ENCODE peak calls at places on chromosomes 13 and 19, in ten cellular contexts. One of them, this sample, is unnamed. For H3K27me3, the result is how much of the 10 kb centered on the place peaks cover.

GRCh38 chr19:5288347-5288739 is 52.3 kb downstream of the PTPRS start:
- ATAC-seq in HepG2: no peak
- ATAC-seq in upper lobe of right lung: no peak
- ATAC-seq in aorta: no peak
- ATAC-seq in left lung: no peak
- ATAC-seq in gastrocnemius medialis: peak
- ATAC-seq in CD8-positive, alpha-beta T cell: no peak
- ATAC-seq in body of pancreas: peak
- ATAC-seq in thoracic aorta: no peak
- ATAC-seq in upper lobe of left lung: no peak
- ATAC-seq in this sample: no peak

GRCh38 chr19:30718728-30719127 is 346.5 kb downstream of the ZNF536 start:
- ATAC-seq in HepG2: no peak
- ATAC-seq in upper lobe of right lung: peak
- ATAC-seq in aorta: no peak
- ATAC-seq in left lung: peak
- ATAC-seq in gastrocnemius medialis: no peak
- ATAC-seq in CD8-positive, alpha-beta T cell: no peak
- ATAC-seq in body of pancreas: peak
- ATAC-seq in thoracic aorta: no peak
- ATAC-seq in upper lobe of left lung: no peak
- ATAC-seq in this sample: no peak

GRCh38 chr13:52026246-52026626 is 1.7 kb downstream of the UTP14C start:
- ATAC-seq in HepG2: peak
- ATAC-seq in upper lobe of right lung: no peak
- ATAC-seq in aorta: no peak
- ATAC-seq in left lung: no peak
- ATAC-seq in gastrocnemius medialis: no peak
- ATAC-seq in CD8-positive, alpha-beta T cell: no peak
- ATAC-seq in body of pancreas: no peak
- ATAC-seq in thoracic aorta: no peak
- ATAC-seq in upper lobe of left lung: no peak
- ATAC-seq in this sample: no peak

GRCh38 chr19:3136684-3137055 is 837 bp downstream of the GNA15 start:
- ATAC-seq in HepG2: no peak
- ATAC-seq in upper lobe of right lung: peak
- ATAC-seq in aorta: no peak
- ATAC-seq in left lung: peak
- ATAC-seq in gastrocnemius medialis: no peak
- ATAC-seq in CD8-positive, alpha-beta T cell: no peak
- ATAC-seq in body of pancreas: no peak
- ATAC-seq in thoracic aorta: no peak
- ATAC-seq in upper lobe of left lung: peak
- ATAC-seq in this sample: no peak

GRCh38 chr19:20482721-20483120 is 82.9 kb downstream of the ZNF737 start:
- ATAC-seq in HepG2: no peak
- ATAC-seq in upper lobe of right lung: no peak
- ATAC-seq in aorta: no peak
- ATAC-seq in left lung: no peak
- ATAC-seq in gastrocnemius medialis: no peak
- ATAC-seq in CD8-positive, alpha-beta T cell: no peak
- ATAC-seq in body of pancreas: no peak
- ATAC-seq in thoracic aorta: no peak
- ATAC-seq in upper lobe of left lung: no peak
- ATAC-seq in this sample: no peak

GRCh38 chr19:8148410-8149231 is 771 bp downstream of the FBN3 start:
- ATAC-seq in HepG2: peak
- ATAC-seq in upper lobe of right lung: peak
- ATAC-seq in aorta: no peak
- ATAC-seq in left lung: peak
- ATAC-seq in gastrocnemius medialis: no peak
- ATAC-seq in CD8-positive, alpha-beta T cell: no peak
- ATAC-seq in body of pancreas: peak
- ATAC-seq in thoracic aorta: no peak
- ATAC-seq in upper lobe of left lung: peak
- ATAC-seq in this sample: no peak

GRCh38 chr13:48648446-48648845 is 5.3 kb upstream of the CYSLTR2 start:
- ATAC-seq in HepG2: no peak
- ATAC-seq in upper lobe of right lung: no peak
- ATAC-seq in aorta: no peak
- ATAC-seq in left lung: no peak
- ATAC-seq in gastrocnemius medialis: no peak
- ATAC-seq in CD8-positive, alpha-beta T cell: no peak
- ATAC-seq in body of pancreas: no peak
- ATAC-seq in thoracic aorta: no peak
- ATAC-seq in upper lobe of left lung: no peak
- ATAC-seq in this sample: no peak

GRCh38 chr13:51315658-51316057 is 23.8 kb upstream of the SERPINE3 start:
- ATAC-seq in HepG2: no peak
- ATAC-seq in upper lobe of right lung: no peak
- ATAC-seq in aorta: no peak
- ATAC-seq in left lung: no peak
- ATAC-seq in gastrocnemius medialis: no peak
- ATAC-seq in CD8-positive, alpha-beta T cell: no peak
- ATAC-seq in body of pancreas: no peak
- ATAC-seq in thoracic aorta: no peak
- ATAC-seq in upper lobe of left lung: no peak
- ATAC-seq in this sample: no peak

GRCh38 chr13:28027607-28028364 is 39.3 kb upstream of the URAD start:
- ATAC-seq in HepG2: no peak
- ATAC-seq in upper lobe of right lung: no peak
- ATAC-seq in aorta: no peak
- ATAC-seq in left lung: no peak
- ATAC-seq in gastrocnemius medialis: no peak
- ATAC-seq in CD8-positive, alpha-beta T cell: peak
- ATAC-seq in body of pancreas: no peak
- ATAC-seq in thoracic aorta: no peak
- ATAC-seq in upper lobe of left lung: no peak
- ATAC-seq in this sample: no peak

GRCh38 chr19:3456925-3457530 is 23.3 kb downstream of the SMIM24 start:
- ATAC-seq in HepG2: no peak
- ATAC-seq in upper lobe of right lung: no peak
- ATAC-seq in aorta: no peak
- ATAC-seq in left lung: no peak
- ATAC-seq in gastrocnemius medialis: no peak
- ATAC-seq in CD8-positive, alpha-beta T cell: no peak
- ATAC-seq in body of pancreas: no peak
- ATAC-seq in thoracic aorta: no peak
- ATAC-seq in upper lobe of left lung: no peak
- ATAC-seq in this sample: no peak

DNA sequence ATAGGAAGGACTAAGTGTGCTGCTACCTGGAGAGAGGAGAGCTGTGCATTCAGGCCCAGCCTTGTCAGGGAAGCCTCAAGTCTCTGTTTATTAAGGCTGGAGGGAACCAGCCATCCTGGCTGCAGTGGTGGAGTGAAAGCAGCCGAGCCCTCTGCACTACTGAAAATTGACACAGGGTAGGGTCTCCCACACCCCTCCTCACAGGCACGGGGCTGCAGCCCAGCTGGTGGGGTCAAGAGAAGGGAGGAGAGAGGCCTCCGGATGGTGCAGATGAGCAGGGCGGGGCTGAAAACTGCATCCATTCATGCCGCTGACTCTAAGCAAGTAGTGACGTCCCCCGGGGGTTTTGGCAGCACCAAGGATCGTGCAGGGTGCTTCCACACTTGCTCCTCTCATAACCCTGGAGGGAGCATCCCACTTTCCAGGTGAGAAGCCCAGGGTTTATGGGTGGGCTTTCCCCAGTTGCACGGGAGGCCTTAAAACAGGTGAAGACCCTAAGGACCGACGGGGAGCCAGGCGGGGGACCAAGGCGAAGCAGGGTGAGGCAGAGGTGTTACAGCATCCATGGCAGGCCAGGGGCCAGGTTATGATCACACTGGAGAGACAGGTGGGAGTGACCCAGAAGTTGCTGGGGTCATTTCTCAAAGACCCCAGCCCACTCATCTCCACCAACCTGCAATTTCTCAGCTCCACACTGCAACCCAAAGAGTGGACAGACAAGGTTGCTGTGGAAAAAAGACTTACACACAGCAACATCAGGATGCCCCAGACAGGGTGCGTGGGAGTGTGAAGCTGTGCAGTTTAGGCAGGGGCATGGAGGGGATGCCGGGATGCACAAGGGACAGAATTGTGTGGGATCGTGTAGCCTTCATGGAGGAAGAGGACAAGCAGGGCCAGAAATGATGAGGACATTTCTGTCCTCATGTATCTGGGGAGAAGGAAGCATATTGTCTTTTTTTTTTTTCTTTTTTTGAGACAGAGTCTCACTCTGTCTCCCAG is 36.8 kb downstream of the VSTM2B start:
- ATAC-seq in HepG2: no peak
- ATAC-seq in upper lobe of right lung: peak
- ATAC-seq in aorta: no peak
- ATAC-seq in left lung: no peak
- ATAC-seq in gastrocnemius medialis: no peak
- ATAC-seq in CD8-positive, alpha-beta T cell: no peak
- ATAC-seq in body of pancreas: no peak
- ATAC-seq in thoracic aorta: no peak
- ATAC-seq in upper lobe of left lung: no peak
- ATAC-seq in this sample: no peak
- H3K27me3 ChIP-seq in HepG2: under half
- H3K27me3 ChIP-seq in upper lobe of right lung: under half
- H3K27me3 ChIP-seq in aorta: under half
- H3K27me3 ChIP-seq in left lung: under half
- H3K27me3 ChIP-seq in gastrocnemius medialis: under half
- H3K27me3 ChIP-seq in CD8-positive, alpha-beta T cell: under half
- H3K27me3 ChIP-seq in body of pancreas: under half
- H3K27me3 ChIP-seq in thoracic aorta: under half
- H3K27me3 ChIP-seq in upper lobe of left lung: under half
- H3K27me3 ChIP-seq in this sample: half or more

DNA sequence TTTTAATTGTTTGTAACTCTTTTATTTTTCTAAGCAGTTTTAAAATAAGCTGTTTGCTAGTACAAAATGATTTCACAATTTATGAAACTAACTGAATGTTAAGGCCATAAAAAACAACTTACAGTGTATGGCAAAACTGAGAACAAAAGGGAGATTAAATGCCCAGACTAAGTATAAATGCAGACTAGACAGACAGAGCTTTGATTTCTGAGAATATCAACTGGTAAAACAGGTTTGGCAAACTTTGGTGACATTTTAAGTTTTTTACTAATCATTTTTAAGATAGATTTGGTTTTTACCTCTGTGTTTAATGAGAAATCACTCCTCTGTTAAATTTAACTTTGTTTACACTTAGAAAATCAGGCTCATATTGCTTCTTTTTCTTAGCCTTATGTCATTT is 127.5 kb upstream of the KLF5 start:
- ATAC-seq in HepG2: no peak
- ATAC-seq in upper lobe of right lung: no peak
- ATAC-seq in aorta: no peak
- ATAC-seq in left lung: no peak
- ATAC-seq in gastrocnemius medialis: no peak
- ATAC-seq in CD8-positive, alpha-beta T cell: no peak
- ATAC-seq in body of pancreas: no peak
- ATAC-seq in thoracic aorta: no peak
- ATAC-seq in upper lobe of left lung: no peak
- ATAC-seq in this sample: no peak
- H3K4me3 ChIP-seq in HepG2: no peak
- H3K4me3 ChIP-seq in upper lobe of right lung: no peak
- H3K4me3 ChIP-seq in aorta: no peak
- H3K4me3 ChIP-seq in left lung: no peak
- H3K4me3 ChIP-seq in gastrocnemius medialis: no peak
- H3K4me3 ChIP-seq in CD8-positive, alpha-beta T cell: no peak
- H3K4me3 ChIP-seq in body of pancreas: no peak
- H3K4me3 ChIP-seq in thoracic aorta: peak
- H3K4me3 ChIP-seq in upper lobe of left lung: no peak
- H3K4me3 ChIP-seq in this sample: no peak

DNA sequence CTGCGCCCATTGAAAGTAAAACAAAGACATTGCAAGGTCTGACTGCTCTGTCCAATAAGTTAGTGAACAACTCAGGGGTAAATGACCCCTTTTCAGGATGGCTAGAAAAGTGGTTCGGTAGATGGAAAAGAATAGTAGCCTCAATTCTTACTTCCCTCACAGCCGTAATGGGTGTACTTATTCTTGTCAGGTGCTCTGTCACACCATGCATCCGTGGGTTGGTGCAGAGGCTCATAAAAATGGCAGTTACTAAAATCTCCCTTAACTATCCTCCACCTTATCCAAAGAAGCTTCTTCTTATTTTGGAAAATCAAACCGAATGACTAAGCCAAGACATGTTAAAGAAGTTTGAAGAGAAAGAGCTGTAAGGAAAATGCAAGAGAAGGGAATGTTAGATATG is 31.4 kb upstream of the ZNF83 start:
- ATAC-seq in HepG2: no peak
- ATAC-seq in upper lobe of right lung: no peak
- ATAC-seq in aorta: no peak
- ATAC-seq in left lung: no peak
- ATAC-seq in gastrocnemius medialis: no peak
- ATAC-seq in CD8-positive, alpha-beta T cell: no peak
- ATAC-seq in body of pancreas: no peak
- ATAC-seq in thoracic aorta: no peak
- ATAC-seq in upper lobe of left lung: no peak
- ATAC-seq in this sample: no peak
- H3K27ac ChIP-seq in HepG2: no peak
- H3K27ac ChIP-seq in upper lobe of right lung: no peak
- H3K27ac ChIP-seq in aorta: no peak
- H3K27ac ChIP-seq in left lung: no peak
- H3K27ac ChIP-seq in gastrocnemius medialis: no peak
- H3K27ac ChIP-seq in CD8-positive, alpha-beta T cell: no peak
- H3K27ac ChIP-seq in body of pancreas: no peak
- H3K27ac ChIP-seq in thoracic aorta: no peak
- H3K27ac ChIP-seq in upper lobe of left lung: no peak
- H3K27ac ChIP-seq in this sample: no peak

GRCh38 chr13:94661396-94661795 is 50.9 kb downstream of the SOX21 start:
- ATAC-seq in HepG2: no peak
- ATAC-seq in upper lobe of right lung: no peak
- ATAC-seq in aorta: no peak
- ATAC-seq in left lung: no peak
- ATAC-seq in gastrocnemius medialis: no peak
- ATAC-seq in CD8-positive, alpha-beta T cell: no peak
- ATAC-seq in body of pancreas: no peak
- ATAC-seq in thoracic aorta: no peak
- ATAC-seq in upper lobe of left lung: no peak
- ATAC-seq in this sample: no peak

GRCh38 chr13:94667190-94667589 is 45.2 kb downstream of the SOX21 start:
- ATAC-seq in HepG2: no peak
- ATAC-seq in upper lobe of right lung: no peak
- ATAC-seq in aorta: no peak
- ATAC-seq in left lung: no peak
- ATAC-seq in gastrocnemius medialis: no peak
- ATAC-seq in CD8-positive, alpha-beta T cell: no peak
- ATAC-seq in body of pancreas: no peak
- ATAC-seq in thoracic aorta: no peak
- ATAC-seq in upper lobe of left lung: no peak
- ATAC-seq in this sample: no peak

GRCh38 chr13:94662274-94662945 is 49.9 kb downstream of the SOX21 start:
- ATAC-seq in HepG2: no peak
- ATAC-seq in upper lobe of right lung: no peak
- ATAC-seq in aorta: no peak
- ATAC-seq in left lung: no peak
- ATAC-seq in gastrocnemius medialis: no peak
- ATAC-seq in CD8-positive, alpha-beta T cell: no peak
- ATAC-seq in body of pancreas: no peak
- ATAC-seq in thoracic aorta: no peak
- ATAC-seq in upper lobe of left lung: no peak
- ATAC-seq in this sample: no peak

GRCh38 chr13:94664889-94665288 is 47.5 kb downstream of the SOX21 start:
- ATAC-seq in HepG2: no peak
- ATAC-seq in upper lobe of right lung: no peak
- ATAC-seq in aorta: no peak
- ATAC-seq in left lung: no peak
- ATAC-seq in gastrocnemius medialis: no peak
- ATAC-seq in CD8-positive, alpha-beta T cell: no peak
- ATAC-seq in body of pancreas: no peak
- ATAC-seq in thoracic aorta: no peak
- ATAC-seq in upper lobe of left lung: no peak
- ATAC-seq in this sample: no peak

GRCh38 chr13:94666065-94666464 is 46.3 kb downstream of the SOX21 start:
- ATAC-seq in HepG2: no peak
- ATAC-seq in upper lobe of right lung: no peak
- ATAC-seq in aorta: no peak
- ATAC-seq in left lung: no peak
- ATAC-seq in gastrocnemius medialis: no peak
- ATAC-seq in CD8-positive, alpha-beta T cell: no peak
- ATAC-seq in body of pancreas: no peak
- ATAC-seq in thoracic aorta: no peak
- ATAC-seq in upper lobe of left lung: no peak
- ATAC-seq in this sample: no peak
- H3K27me3 ChIP-seq in HepG2: under half
- H3K27me3 ChIP-seq in upper lobe of right lung: under half
- H3K27me3 ChIP-seq in aorta: under half
- H3K27me3 ChIP-seq in left lung: under half
- H3K27me3 ChIP-seq in gastrocnemius medialis: under half
- H3K27me3 ChIP-seq in CD8-positive, alpha-beta T cell: under half
- H3K27me3 ChIP-seq in body of pancreas: under half
- H3K27me3 ChIP-seq in thoracic aorta: under half
- H3K27me3 ChIP-seq in upper lobe of left lung: under half
- H3K27me3 ChIP-seq in this sample: under half

This sample was measured in gastroesophageal sphincter.